ENCODE peak calls at places on chromosomes 12 and 14, in seven cellular contexts. A, O, G, W, Z, R and K are unnamed samples.

GRCh38 chr12:96587691-96588090 is 98.3 kb downstream of the CFAP54 start:
- DNase-seq in G (no peak), R (no peak), Z (peak), W (no peak), A (peak), O (no peak), K (no peak)

GRCh38 chr14:64112859-64113258 is 181.3 kb downstream of the ESR2 start:
- DNase-seq in W (no peak), Z (no peak), R (peak), O (no peak), A (no peak), G (no peak), K (no peak)

GRCh38 chr14:95140060-95140858 is 17.1 kb downstream of the DICER1 start:
- DNase-seq in W (no peak), O (no peak), Z (peak), A (peak), G (no peak), R (peak), K (no peak)

GRCh38 chr12:51847830-51848727 is at the start of gene FIGNL2:
- DNase-seq in O (no peak), W (peak), Z (peak), R (peak), G (peak), A (peak), K (peak)

GRCh38 chr12:53267309-53268008 is 640 bp upstream of the ESPL1 start:
- DNase-seq in W (no peak), Z (no peak), O (no peak), A (no peak), G (no peak), R (peak), K (no peak)

GRCh38 chr14:68417007-68417659 is 375.7 kb downstream of the ZFP36L1 start:
- DNase-seq in O (no peak), W (no peak), Z (no peak), R (no peak), G (no peak), A (no peak), K (no peak)

GRCh38 chr14:69850736-69851112 is 28.5 kb upstream of the SMOC1 start:
- DNase-seq in G (no peak), Z (no peak), W (no peak), A (no peak), R (no peak), O (no peak), K (no peak)

GRCh38 chr14:50667491-50668007 is 557 bp downstream of the SAV1 start:
- DNase-seq in O (no peak), Z (no peak), G (peak), R (peak), W (peak), A (no peak), K (peak)

GRCh38 chr12:49501895-49502294 is 36.9 kb upstream of the KCNH3 start:
- DNase-seq in R (no peak), A (no peak), W (no peak), G (no peak), Z (no peak), O (no peak), K (no peak)

GRCh38 chr14:69685716-69686115 is 74.3 kb downstream of the SUSD6 start:
- DNase-seq in A (peak), Z (no peak), G (no peak), R (no peak), O (no peak), W (no peak), K (no peak)

GRCh38 chr12:89247541-89247942 is 104.8 kb downstream of the DUSP6 start:
- DNase-seq in A (peak), R (peak), Z (peak), O (no peak), W (no peak), G (peak), K (peak)

GRCh38 chr12:109777544-109777943 is 55.7 kb downstream of the TRPV4 start:
- DNase-seq in Z (peak), A (peak), W (no peak), G (peak), O (no peak), R (peak), K (peak)

GRCh38 chr12:131395971-131396573 is 314.8 kb upstream of the SFSWAP start:
- DNase-seq in O (no peak), R (no peak), Z (no peak), W (no peak), A (no peak), G (no peak), K (no peak)

GRCh38 chr14:94918896-94919295 is 149.0 kb upstream of the GSC start:
- DNase-seq in R (peak), O (peak), G (no peak), W (no peak), Z (no peak), A (no peak), K (peak)

GRCh38 chr12:127677537-127678131 is 589.3 kb upstream of the TMEM132C start:
- DNase-seq in R (peak), O (peak), W (peak), A (peak), G (peak), Z (peak), K (peak)

GRCh38 chr12:110339184-110339952 is 58.3 kb downstream of the ATP2A2 start:
- DNase-seq in A (no peak), R (no peak), Z (no peak), W (no peak), O (no peak), G (no peak), K (no peak)

GRCh38 chr12:132285991-132286681 is 43.3 kb downstream of the GALNT9 start:
- DNase-seq in A (peak), R (no peak), W (no peak), Z (no peak), G (peak), O (no peak), K (peak)

GRCh38 chr14:20143911-20144310 is 5.3 kb downstream of the OR4N5 start:
- DNase-seq in Z (no peak), O (no peak), G (no peak), A (no peak), R (peak), W (no peak), K (no peak)

GRCh38 chr14:71013551-71014192 is 106.4 kb downstream of the PCNX1 start:
- DNase-seq in O (no peak), W (no peak), R (no peak), A (peak), G (no peak), Z (peak), K (no peak)

GRCh38 chr12:63989301-63989845 is 144.9 kb downstream of the SRGAP1 start:
- DNase-seq in G (no peak), Z (peak), R (no peak), A (peak), O (no peak), W (no peak), K (no peak)

GRCh38 chr14:104688755-104689619 is at the start of gene INF2:
- DNase-seq in A (peak), Z (peak), O (no peak), W (peak), R (peak), G (peak), K (peak)

GRCh38 chr12:24488906-24489619 is 459.8 kb downstream of the BCAT1 start:
- DNase-seq in W (no peak), Z (no peak), O (no peak), A (no peak), R (no peak), G (no peak), K (no peak)

GRCh38 chr12:111298583-111299436 is 70.1 kb downstream of the PHETA1 start:
- DNase-seq in R (peak), W (peak), G (peak), Z (peak), O (peak), A (peak), K (peak)

GRCh38 chr14:37870947-37871346 is 275.5 kb downstream of the TTC6 start:
- DNase-seq in W (no peak), O (no peak), R (no peak), Z (no peak), G (no peak), A (no peak), K (no peak)

GRCh38 chr12:75699728-75700496 is 188.5 kb upstream of the KRR1 start:
- DNase-seq in A (peak), G (no peak), W (no peak), Z (no peak), R (no peak), O (no peak), K (peak)

GRCh38 chr12:16524378-16524777 is 81.6 kb downstream of the LMO3 start:
- DNase-seq in Z (no peak), W (no peak), O (no peak), A (no peak), G (no peak), R (peak), K (no peak)

GRCh38 chr12:120678572-120678971 is 8.4 kb upstream of the MLEC start:
- DNase-seq in A (no peak), W (no peak), O (no peak), R (no peak), G (no peak), Z (no peak), K (no peak)
- H4K8ac ChIP-seq in A (no peak), W (no peak), O (no peak), R (no peak), G (no peak), Z (no peak), K (no peak)

GRCh38 chr12:7345232-7345631 is 41.4 kb downstream of the ACSM4 start:
- DNase-seq in A (no peak), G (no peak), O (no peak), R (no peak), W (no peak), Z (peak), K (peak)

GRCh38 chr12:7339675-7340074 is 35.8 kb downstream of the ACSM4 start:
- DNase-seq in A (no peak), Z (no peak), O (no peak), W (no peak), R (no peak), G (no peak), K (no peak)

GRCh38 chr12:7346571-7347225 is 42.8 kb downstream of the ACSM4 start:
- DNase-seq in W (no peak), R (no peak), O (no peak), A (no peak), G (no peak), Z (no peak), K (no peak)

GRCh38 chr12:7349418-7349817 is 45.5 kb downstream of the ACSM4 start:
- DNase-seq in O (no peak), Z (no peak), A (no peak), W (no peak), G (no peak), R (no peak), K (no peak)

DNA sequence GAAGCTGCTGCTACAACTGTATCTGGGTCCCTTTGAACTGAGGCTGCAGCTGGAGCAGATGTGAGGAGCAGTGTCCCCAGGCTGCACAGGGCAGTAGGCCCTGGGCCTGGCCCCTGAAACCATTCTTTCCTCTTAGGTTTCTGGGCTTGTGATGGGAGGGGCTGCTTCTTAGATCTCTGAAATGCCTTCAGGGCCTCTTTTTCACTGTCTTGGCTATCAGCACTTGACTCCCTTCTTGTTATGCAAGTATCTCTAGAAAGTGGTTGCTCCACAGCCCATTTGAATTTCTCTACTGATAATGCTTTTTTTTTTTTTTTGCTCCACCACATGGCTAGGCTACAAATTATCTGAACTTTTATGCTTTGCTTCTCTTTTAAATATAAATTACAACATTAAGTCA is 41.0 kb downstream of the ACSM4 start:
- DNase-seq in A (no peak), R (no peak), Z (no peak), W (no peak), G (no peak), O (no peak), K (no peak)
- H3K4ac ChIP-seq in A (no peak), R (no peak), Z (no peak), W (no peak), G (no peak), O (no peak), K (no peak)

DNA sequence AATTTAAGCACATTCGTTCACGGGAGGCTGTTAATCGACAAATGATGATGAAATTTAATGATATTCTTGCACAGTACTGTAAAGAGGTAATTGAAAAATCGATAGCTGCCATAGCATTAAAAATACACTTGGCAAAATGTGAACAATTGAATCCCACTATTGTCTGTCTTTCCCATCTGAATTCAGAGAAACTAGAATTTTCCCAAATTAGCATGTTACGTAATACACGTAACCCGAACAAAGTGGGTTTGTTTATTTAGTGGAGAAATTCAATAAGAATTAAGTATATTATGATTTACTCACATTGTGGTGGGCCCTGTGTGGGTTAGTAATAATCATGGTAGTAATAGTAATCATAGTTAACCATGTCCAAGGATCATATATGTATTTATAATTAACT is 31.9 kb downstream of the DNAH10 start:
- DNase-seq in Z (no peak), W (no peak), O (no peak), A (no peak), G (no peak), R (no peak), K (no peak)
- H4K8ac ChIP-seq in Z (no peak), W (no peak), O (no peak), A (no peak), G (no peak), R (no peak), K (no peak)

DNA sequence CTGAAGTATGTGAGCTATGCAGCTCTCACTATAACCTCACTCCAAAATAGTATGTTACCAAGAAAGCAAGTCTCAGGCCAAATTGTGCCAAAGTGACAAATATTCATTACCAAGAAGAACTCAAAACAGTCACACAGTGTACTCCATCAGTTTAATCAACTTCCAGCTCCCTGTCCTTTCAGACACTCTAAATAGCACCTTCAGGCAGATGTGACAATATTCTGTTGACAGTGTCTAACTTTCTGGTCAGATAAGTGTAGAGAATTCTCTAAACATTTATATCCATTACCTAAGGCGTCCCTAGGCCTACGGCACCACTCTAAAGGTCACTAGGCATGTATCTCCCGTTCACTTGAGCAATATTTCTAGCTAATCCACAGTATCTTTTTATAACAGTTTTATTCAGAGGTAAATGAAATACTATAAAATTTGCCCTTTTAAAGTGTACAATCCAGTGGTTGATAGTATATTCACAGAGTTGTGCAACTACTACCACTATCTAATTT is 21.7 kb downstream of the CPNE8 start:
- DNase-seq in R (no peak), W (no peak), O (no peak), G (no peak), A (no peak), Z (no peak), K (no peak)
- H3K4ac ChIP-seq in R (no peak), W (no peak), O (no peak), G (no peak), A (no peak), Z (no peak), K (no peak)

GRCh38 chr14:23556700-23557440 is 799 bp downstream of the THTPA start:
- DNase-seq in R (peak), A (no peak), O (no peak), W (no peak), Z (no peak), G (no peak), K (no peak)

GRCh38 chr14:23557521-23557920 is 1.4 kb downstream of the THTPA start:
- DNase-seq in Z (no peak), W (no peak), R (no peak), A (no peak), O (no peak), G (no peak), K (no peak)

GRCh38 chr14:23558363-23559009 is 2.4 kb downstream of the THTPA start:
- DNase-seq in R (no peak), O (no peak), W (no peak), G (no peak), Z (no peak), A (no peak), K (no peak)

GRCh38 chr14:23559010-23559920 is 3.2 kb downstream of the THTPA start:
- DNase-seq in A (peak), G (peak), O (no peak), R (peak), Z (peak), W (peak), K (no peak)

GRCh38 chr14:23557946-23558345 is 1.9 kb downstream of the THTPA start:
- DNase-seq in R (no peak), G (no peak), A (no peak), Z (no peak), W (no peak), O (no peak), K (no peak)
- H4K8ac ChIP-seq in R (no peak), G (no peak), A (no peak), Z (no peak), W (no peak), O (no peak), K (no peak)

GRCh38 chr14:21192447-21192822 is 36.6 kb upstream of the OR5AU1 start:
- DNase-seq in R (no peak), G (no peak), O (no peak), W (no peak), Z (no peak), A (no peak), K (no peak)

GRCh38 chr14:21194597-21194996 is 38.7 kb upstream of the OR5AU1 start:
- DNase-seq in W (no peak), A (no peak), O (no peak), Z (no peak), R (no peak), G (no peak), K (no peak)

GRCh38 chr14:21191261-21191808 is 35.5 kb upstream of the OR5AU1 start:
- DNase-seq in W (no peak), A (no peak), R (no peak), Z (no peak), G (peak), O (no peak), K (no peak)

GRCh38 chr14:21192875-21193535 is 37.1 kb upstream of the OR5AU1 start:
- DNase-seq in G (peak), Z (no peak), O (no peak), A (peak), R (peak), W (no peak), K (no peak)

GRCh38 chr14:21191809-21192446 is 36.1 kb upstream of the OR5AU1 start:
- DNase-seq in Z (peak), W (peak), R (peak), A (no peak), G (peak), O (peak), K (peak)
- H3K4ac ChIP-seq in Z (no peak), W (peak), R (no peak), A (no peak), G (no peak), O (no peak), K (no peak)